ENCODE peak calls at places on chromosomes 12 and 14, in five cellular contexts. T is cardiac fibroblast, D is fibroblast of the aortic adventitia, K is RWPE2, G is AG10803. F is an unnamed sample.

GRCh38 chr14:23801766-23802165 is 151.8 kb upstream of the DHRS4 start:
- DNase-seq in T (no peak), D (no peak), K (no peak), G (no peak), F (no peak)

GRCh38 chr12:113955109-113955970 is 10.8 kb downstream of the RBM19 start:
- DNase-seq in T (peak; percentile 13), D (no peak), K (no peak), G (no peak), F (no peak)

GRCh38 chr14:77980475-77981321 is 180.8 kb downstream of the ADCK1 start:
- DNase-seq in T (no peak), D (no peak), K (peak; percentile 74), G (no peak), F (no peak)

GRCh38 chr12:49946086-49946485 is 4.5 kb upstream of the AQP2 start:
- DNase-seq in T (no peak), D (no peak), K (peak; percentile 8), G (no peak), F (no peak)

GRCh38 chr12:31298510-31298904 is 27.4 kb downstream of the SINHCAF start:
- DNase-seq in T (no peak), D (no peak), K (no peak), G (no peak), F (no peak)

GRCh38 chr12:39780527-39781446 is 161.2 kb upstream of the ABCD2 start:
- DNase-seq in T (no peak), D (no peak), K (no peak), G (no peak), F (no peak)

GRCh38 chr12:55816876-55817351 is 610 bp downstream of the SARNP start:
- DNase-seq in T (peak; percentile 40), D (no peak), K (no peak), G (no peak), F (no peak)

GRCh38 chr12:115998119-115998633 is 279.3 kb downstream of the MED13L start:
- DNase-seq in T (peak; percentile 76), D (peak; percentile 81), K (no peak), G (peak; percentile 67), F (no peak)

GRCh38 chr12:71799105-71799504 is 40.5 kb upstream of the TBC1D15 start:
- DNase-seq in T (peak; percentile 6), D (peak; percentile 28), K (no peak), G (peak; percentile 39), F (no peak)

GRCh38 chr12:1793426-1794210 is 26.7 kb upstream of the LRTM2 start:
- DNase-seq in T (no peak), D (no peak), K (peak; percentile 67), G (no peak), F (peak; percentile 72)

GRCh38 chr14:63027719-63028118 is 17.5 kb downstream of the KCNH5 start:
- DNase-seq in T (no peak), D (no peak), K (no peak), G (no peak), F (no peak)

GRCh38 chr12:121128908-121129704 is 3.6 kb upstream of the P2RX7 start:
- DNase-seq in T (peak; percentile 80), D (peak; percentile 69), K (no peak), G (peak; percentile 38), F (no peak)

GRCh38 chr12:49105504-49106120 is 5.0 kb downstream of the LMBR1L start:
- DNase-seq in T (peak; percentile 55), D (peak; percentile 65), K (no peak), G (peak; percentile 24), F (no peak)

GRCh38 chr14:60485600-60486251 is at the start of gene C14orf39:
- DNase-seq in T (peak; percentile 7), D (peak; percentile 7), K (no peak), G (no peak), F (no peak)

GRCh38 chr12:102948941-102949352 is 8.5 kb upstream of the ASCL1 start:
- DNase-seq in T (peak; percentile 53), D (peak; percentile 52), K (no peak), G (peak; percentile 24), F (no peak)

GRCh38 chr12:32217354-32218310 is 111.0 kb downstream of the BICD1 start:
- DNase-seq in T (peak; percentile 50), D (peak; percentile 72), K (no peak), G (peak; percentile 89), F (no peak)

GRCh38 chr12:27276275-27276674 is 32.2 kb downstream of the STK38L start:
- DNase-seq in T (no peak), D (no peak), K (no peak), G (no peak), F (no peak)

GRCh38 chr12:107241421-107241820 is 148.1 kb upstream of the CRY1 start:
- DNase-seq in T (no peak), D (no peak), K (no peak), G (no peak), F (no peak)

GRCh38 chr14:104706733-104707628 is 17.0 kb upstream of the ADSS1 start:
- DNase-seq in T (no peak), D (no peak), K (no peak), G (no peak), F (no peak)

GRCh38 chr14:71908141-71908540 is 24.1 kb upstream of the RGS6 start:
- DNase-seq in T (no peak), D (no peak), K (no peak), G (no peak), F (no peak)

GRCh38 chr14:92914087-92914656 is 8.8 kb upstream of the CHGA start:
- DNase-seq in T (peak; percentile 24), D (peak; percentile 28), K (no peak), G (peak; percentile 4), F (no peak)

GRCh38 chr12:14892726-14893442 is 7.2 kb upstream of the MGP start:
- DNase-seq in T (peak; percentile 74), D (peak; percentile 69), K (no peak), G (no peak), F (no peak)
- TF ChIP-seq CTCF in T (peak; percentile 25), D (peak; percentile 52), K (no peak), G (no peak), F (peak; percentile 44)

GRCh38 chr12:94705656-94706055 is 55.3 kb upstream of the TMCC3 start:
- DNase-seq in T (no peak), D (no peak), K (no peak), G (no peak), F (no peak)
- TF ChIP-seq CTCF in T (no peak), D (no peak), K (no peak), G (no peak), F (no peak)

DNA sequence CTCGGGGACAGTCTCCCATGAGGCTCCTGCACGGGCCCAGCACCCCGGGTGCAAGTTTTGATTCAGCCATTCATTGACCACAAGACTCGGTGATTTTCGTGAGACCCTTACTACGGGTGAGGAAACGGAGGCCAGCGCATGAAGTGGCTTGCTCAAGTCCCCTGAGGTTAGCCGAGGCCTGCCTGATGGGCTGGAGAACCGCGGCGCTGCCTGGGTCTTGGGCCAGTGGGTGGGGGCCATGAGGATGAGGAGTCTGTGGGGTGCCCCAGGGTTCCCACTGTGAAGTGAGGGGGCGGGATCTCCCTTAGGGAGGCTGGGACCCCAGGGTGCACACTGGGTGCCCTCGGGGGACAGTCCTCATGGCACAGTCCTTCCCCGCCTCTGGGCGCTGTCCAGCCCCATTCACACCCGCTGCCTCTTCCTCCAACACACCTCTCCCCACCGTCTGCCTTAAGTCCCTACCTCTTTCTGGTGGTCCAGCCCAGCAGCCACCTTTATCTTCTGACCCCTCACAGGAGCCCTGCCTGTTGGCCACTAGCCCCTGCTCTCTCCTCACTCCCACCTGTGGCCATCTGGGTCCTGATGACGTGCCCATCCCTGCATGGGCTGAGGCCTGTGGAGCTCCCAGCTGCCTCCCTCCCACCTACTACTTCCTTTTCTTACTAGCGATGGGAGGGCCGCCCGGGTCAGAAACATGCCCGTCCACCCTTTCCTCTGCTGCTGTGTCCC is 16.3 kb downstream of the BEGAIN start:
- DNase-seq in T (no peak), D (no peak), K (no peak), G (no peak), F (no peak)
- TF ChIP-seq CTCF in T (no peak), D (no peak), K (no peak), G (no peak), F (no peak)

GRCh38 chr12:47904647-47905312 is at the start of gene VDR:
- DNase-seq in T (peak; percentile 75), D (peak; percentile 73), K (peak; percentile 89), G (peak; percentile 75), F (no peak)
- TF ChIP-seq CTCF in T (peak; percentile 26), D (peak; percentile 50), K (no peak), G (peak; percentile 47), F (peak; percentile 52)

GRCh38 chr14:66311058-66311457 is 175.1 kb upstream of the CCDC196 start:
- DNase-seq in T (no peak), D (no peak), K (no peak), G (no peak), F (no peak)

GRCh38 chr14:66311935-66312334 is 174.2 kb upstream of the CCDC196 start:
- DNase-seq in T (no peak), D (no peak), K (no peak), G (no peak), F (no peak)

GRCh38 chr14:66315098-66315497 is 171.1 kb upstream of the CCDC196 start:
- DNase-seq in T (no peak), D (no peak), K (no peak), G (no peak), F (no peak)

DNA sequence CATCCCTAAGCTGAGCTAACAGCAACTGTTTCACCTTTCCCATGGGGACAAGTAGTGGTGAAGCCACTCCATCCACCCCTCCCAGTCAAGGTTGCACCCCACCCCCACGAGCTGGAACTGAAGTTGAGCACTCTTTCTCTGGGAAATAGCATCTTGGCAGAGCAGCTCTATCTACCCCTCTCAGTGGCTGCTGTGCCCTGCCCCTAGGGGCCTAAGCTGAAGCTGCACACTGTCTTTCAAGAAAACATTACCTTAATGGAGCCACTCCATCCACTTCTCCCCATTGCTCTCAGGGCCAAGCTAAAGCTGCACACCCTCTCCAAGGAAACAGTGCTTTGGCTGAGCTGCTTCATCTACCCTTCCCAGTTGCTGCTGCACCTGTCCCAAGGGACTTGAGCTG is 170.6 kb upstream of the CCDC196 start:
- DNase-seq in T (no peak), D (no peak), K (no peak), G (no peak), F (no peak)
- TF ChIP-seq CTCF in T (no peak), D (peak; percentile 1), K (no peak), G (no peak), F (no peak)

DNA sequence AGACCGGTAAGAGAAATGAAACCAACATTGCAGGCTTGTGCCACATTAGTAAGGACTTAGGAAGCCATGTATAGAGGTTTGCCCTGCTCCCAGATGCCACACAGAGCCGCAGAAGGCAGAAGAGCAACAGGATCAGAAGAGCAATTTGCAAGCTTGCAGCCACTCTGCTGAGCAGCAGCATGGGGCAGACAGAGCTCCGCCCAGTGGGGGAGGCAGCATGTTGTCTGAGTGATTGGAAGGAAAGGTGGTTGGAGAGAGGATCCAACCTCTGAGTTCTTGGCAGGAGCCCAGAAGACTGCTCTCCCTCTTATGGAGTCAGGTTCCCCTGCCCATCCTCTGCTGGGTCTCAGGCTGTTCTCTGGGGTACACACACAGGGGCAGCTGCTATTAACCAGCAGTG is 2.3 kb upstream of the KRT6A start:
- DNase-seq in T (peak; percentile 49), D (peak; percentile 2), K (no peak), G (peak; percentile 13), F (no peak)
- TF ChIP-seq CTCF in T (no peak), D (no peak), K (peak; percentile 5), G (no peak), F (no peak)